ENCODE peak calls at places on chromosomes 3 and 15, in eight cellular contexts. H, P, J, Z, N, W, I and L are unnamed samples.

GRCh38 chr15:42155546-42156265 is 730 bp downstream of the PLA2G4F start:
- DNase-seq in H (no peak), P (peak; percentile 76), J (no peak), Z (peak; percentile 78), N (no peak), W (peak; percentile 73), I (no peak), L (peak; percentile 57)

GRCh38 chr15:50058231-50058630 is 60.8 kb downstream of the ATP8B4 start:
- DNase-seq in H (no peak), P (no peak), J (peak; percentile 79), Z (no peak), N (no peak), W (no peak), I (peak; percentile 63), L (no peak)

GRCh38 chr3:156675744-156676466 is 1.5 kb downstream of the TIPARP start:
- DNase-seq in H (peak; percentile 44), P (peak; percentile 19), J (peak; percentile 88), Z (no peak), N (peak; percentile 71), W (no peak), I (peak; percentile 86), L (peak; percentile 97)

GRCh38 chr3:30598663-30599545 is 7.5 kb upstream of the TGFBR2 start:
- DNase-seq in H (no peak), P (no peak), J (no peak), Z (no peak), N (no peak), W (no peak), I (no peak), L (no peak)

GRCh38 chr15:36156855-36157521 is 422.4 kb upstream of the CDIN1 start:
- DNase-seq in H (no peak), P (no peak), J (peak; percentile 70), Z (no peak), N (peak; percentile 45), W (no peak), I (peak; percentile 56), L (peak; percentile 43)

GRCh38 chr3:129740120-129740519 is 133.6 kb upstream of the PLXND1 start:
- DNase-seq in H (no peak), P (no peak), J (no peak), Z (no peak), N (no peak), W (no peak), I (no peak), L (no peak)

GRCh38 chr3:177193706-177194268 is 3.5 kb downstream of the TBL1XR1 start:
- DNase-seq in H (no peak), P (no peak), J (no peak), Z (no peak), N (no peak), W (no peak), I (no peak), L (no peak)

GRCh38 chr15:95690631-95691340 is 639.7 kb upstream of the NR2F2 start:
- DNase-seq in H (no peak), P (no peak), J (no peak), Z (no peak), N (no peak), W (no peak), I (no peak), L (peak; percentile 82)

GRCh38 chr3:59772416-59773408 is 722.9 kb upstream of the CFAP20DC start:
- DNase-seq in H (peak; percentile 41), P (no peak), J (no peak), Z (no peak), N (no peak), W (no peak), I (no peak), L (no peak)

GRCh38 chr3:68402519-68402918 is 529.8 kb downstream of the TAFA4 start:
- DNase-seq in H (no peak), P (no peak), J (no peak), Z (no peak), N (no peak), W (no peak), I (no peak), L (no peak)

GRCh38 chr3:107740992-107741896 is 218.5 kb downstream of the BBX start:
- DNase-seq in H (no peak), P (no peak), J (peak; percentile 62), Z (no peak), N (no peak), W (no peak), I (peak; percentile 45), L (peak; percentile 31)

GRCh38 chr15:32148833-32149555 is 118.7 kb downstream of the CHRNA7 start:
- DNase-seq in H (no peak), P (no peak), J (no peak), Z (peak; percentile 39), N (no peak), W (no peak), I (no peak), L (no peak)

GRCh38 chr3:9015250-9015649 is 52.0 kb upstream of the RAD18 start:
- DNase-seq in H (no peak), P (no peak), J (no peak), Z (no peak), N (no peak), W (no peak), I (no peak), L (no peak)

GRCh38 chr15:40785158-40785557 is 15.4 kb downstream of the C15orf62 start:
- DNase-seq in H (no peak), P (no peak), J (peak; percentile 39), Z (no peak), N (no peak), W (no peak), I (no peak), L (peak; percentile 44)

GRCh38 chr15:41150279-41150678 is 34.2 kb upstream of the INO80 start:
- DNase-seq in H (no peak), P (no peak), J (no peak), Z (no peak), N (no peak), W (no peak), I (no peak), L (no peak)

GRCh38 chr15:80159811-80160569 is 7.2 kb downstream of the FAH start:
- DNase-seq in H (no peak), P (no peak), J (no peak), Z (no peak), N (no peak), W (no peak), I (peak; percentile 46), L (no peak)

GRCh38 chr3:52083556-52084087 is 27.3 kb upstream of the DUSP7 start:
- DNase-seq in H (no peak), P (no peak), J (no peak), Z (no peak), N (no peak), W (no peak), I (no peak), L (no peak)

GRCh38 chr15:56098230-56098899 is 105.0 kb upstream of the NEDD4 start:
- DNase-seq in H (no peak), P (no peak), J (peak; percentile 28), Z (no peak), N (no peak), W (no peak), I (peak; percentile 21), L (no peak)

GRCh38 chr3:22585504-22585903 is 617.6 kb upstream of the UBE2E2 start:
- DNase-seq in H (no peak), P (no peak), J (peak; percentile 38), Z (no peak), N (no peak), W (no peak), I (peak; percentile 38), L (peak; percentile 94)

GRCh38 chr15:92618121-92618520 is 37.5 kb downstream of the FAM174B start:
- DNase-seq in H (no peak), P (no peak), J (no peak), Z (peak; percentile 6), N (no peak), W (no peak), I (no peak), L (no peak)

GRCh38 chr3:141413387-141414140 is 45.3 kb downstream of the ZBTB38 start:
- DNase-seq in H (no peak), P (no peak), J (no peak), Z (no peak), N (no peak), W (no peak), I (peak; percentile 50), L (no peak)

GRCh38 chr15:41115652-41116115 is 396 bp downstream of the INO80 start:
- DNase-seq in H (peak; percentile 76), P (peak; percentile 58), J (peak; percentile 60), Z (peak; percentile 90), N (peak; percentile 81), W (peak; percentile 75), I (peak; percentile 48), L (peak; percentile 58)

GRCh38 chr3:112633757-112634156 is 7.2 kb downstream of the CCDC80 start:
- DNase-seq in H (no peak), P (no peak), J (no peak), Z (no peak), N (no peak), W (no peak), I (no peak), L (no peak)
- H3K4me3 ChIP-seq in H (no peak overlapping the region), P (no peak overlapping the region), J (peak overlapping the region; percentile 21), Z (no peak overlapping the region), N (no peak overlapping the region), W (no peak overlapping the region), I (no peak overlapping the region), L (no peak overlapping the region)

GRCh38 chr3:24069045-24069444 is 124.0 kb downstream of the NR1D2 start:
- DNase-seq in H (no peak), P (peak; percentile 31), J (no peak), Z (no peak), N (no peak), W (no peak), I (no peak), L (no peak)
- TF ChIP-seq CTCF in H (peak; percentile 25), P (peak; percentile 39), J (peak; percentile 15), Z (peak; percentile 25), N (no peak), W (no peak), I (peak; percentile 2), L (peak; percentile 12)

DNA sequence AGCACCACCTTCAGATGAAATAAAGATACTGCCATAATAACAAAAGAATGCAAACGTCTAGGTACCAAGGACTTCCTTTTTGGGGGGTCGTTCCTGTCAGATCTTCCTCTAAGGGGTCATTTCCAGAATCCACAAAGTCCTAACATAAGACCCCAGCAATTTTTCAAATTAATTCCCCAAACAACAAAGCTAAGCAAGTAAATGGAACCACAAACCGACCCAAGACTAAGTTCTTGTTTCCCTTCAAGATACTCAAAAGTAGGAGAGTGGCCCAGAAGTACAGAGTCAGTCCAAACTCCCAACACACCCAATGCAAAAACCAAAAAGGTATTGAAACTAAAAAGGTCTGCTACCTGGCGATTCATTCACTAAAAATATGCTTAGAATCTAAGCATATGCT is 1.2 kb downstream of the RYK start:
- DNase-seq in H (no peak), P (no peak), J (peak; percentile 16), Z (no peak), N (no peak), W (no peak), I (no peak), L (no peak)
- H3K4me3 ChIP-seq in H (peak overlapping the region; percentile 75), P (peak overlapping the region; percentile 49), J (peak overlapping the region; percentile 79), Z (peak overlapping the region; percentile 61), N (peak overlapping the region; percentile 76), W (peak overlapping the region; percentile 31), I (peak overlapping the region; percentile 71), L (peak overlapping the region; percentile 73)

GRCh38 chr3:186382217-186382885 is 20.3 kb upstream of the DGKG start:
- DNase-seq in H (no peak), P (peak; percentile 10), J (no peak), Z (no peak), N (no peak), W (no peak), I (no peak), L (no peak)
- TF ChIP-seq CTCF in H (no peak), P (no peak), J (no peak), Z (no peak), N (no peak), W (no peak), I (no peak), L (no peak)